ENCODE peak calls at places on chromosomes 6 and 20, in five cellular contexts. F is uterus, Y is SHP77, H is activated B cell treated with CpG ODN at 0.5 μM for 24 hours, V is NCI-H510A treated with DMSO at 0.1 percent for 48 hours. W is an unnamed sample.

GRCh38 chr6:92446052-92446451 is 973.3 kb downstream of the EPHA7 start:
- DNase-seq in F (no peak), Y (no peak), H (no peak), V (no peak), W (no peak)

GRCh38 chr20:39271205-39271604 is 309.1 kb downstream of the DHX35 start:
- DNase-seq in F (no peak), Y (no peak), H (no peak), V (no peak), W (no peak)

GRCh38 chr20:8144282-8145245 is 12.5 kb downstream of the PLCB1 start:
- DNase-seq in F (no peak), Y (no peak), H (no peak), V (no peak), W (no peak)

GRCh38 chr20:11261533-11262000 is 587.8 kb upstream of the JAG1 start:
- DNase-seq in F (no peak), Y (no peak), H (no peak), V (no peak), W (no peak)

GRCh38 chr6:154638369-154638768 is 94.8 kb upstream of the SCAF8 start:
- DNase-seq in F (no peak), Y (no peak), H (no peak), V (no peak), W (no peak)

GRCh38 chr20:58160451-58161051 is 67.9 kb downstream of the ANKRD60 start:
- DNase-seq in F (no peak), Y (no peak), H (no peak), V (no peak), W (no peak)

GRCh38 chr20:54177378-54177777 is 3.6 kb upstream of the CYP24A1 start:
- DNase-seq in F (no peak), Y (no peak), H (no peak), V (no peak), W (no peak)

GRCh38 chr6:135905604-135906300 is 54.3 kb downstream of the PDE7B start:
- DNase-seq in F (no peak), Y (no peak), H (no peak), V (no peak), W (no peak)

GRCh38 chr6:142871910-142872331 is 73.1 kb downstream of the HIVEP2 start:
- DNase-seq in F (no peak), Y (no peak), H (no peak), V (no peak), W (no peak)

GRCh38 chr20:21705466-21706344 is at the start of gene PAX1:
- DNase-seq in F (no peak), Y (no peak), H (no peak), V (no peak), W (no peak)

GRCh38 chr6:151322570-151322969 is 68.8 kb downstream of the ZBTB2 start:
- DNase-seq in F (no peak), Y (no peak), H (no peak), V (no peak), W (no peak)

GRCh38 chr6:35786810-35787209 is 6.0 kb downstream of the CLPSL1 start:
- DNase-seq in F (no peak), Y (no peak), H (no peak), V (no peak), W (no peak)

GRCh38 chr6:54847799-54848597 is 1.4 kb downstream of the FAM83B start:
- DNase-seq in F (no peak), Y (no peak), H (no peak), V (no peak), W (no peak)

GRCh38 chr6:20696676-20697075 is 162.4 kb downstream of the CDKAL1 start:
- DNase-seq in F (no peak), Y (no peak), H (no peak), V (no peak), W (no peak)